ENCODE peak calls at places on chromosomes 12 and 14, in five cellular contexts. B is fibroblast of mammary gland, K is Caco-2, W is prostate gland, H is astrocyte. N is an unnamed sample.

GRCh38 chr12:53287741-53288216 is 7.6 kb upstream of the PFDN5 start:
- DNase-seq in K (peak; percentile 65), W (peak; percentile 66), H (peak; percentile 18), B (peak; percentile 46), N (peak; percentile 73)

GRCh38 chr12:111635524-111635923 is 36.4 kb upstream of the ATXN2 start:
- DNase-seq in H (peak; percentile 47), K (no peak), W (no peak), B (peak; percentile 13), N (peak; percentile 49)

GRCh38 chr12:56635539-56636117 is 5.5 kb upstream of the BAZ2A start:
- DNase-seq in W (no peak), B (no peak), H (no peak), K (no peak), N (peak; percentile 8)

GRCh38 chr14:69321601-69322330 is 61.8 kb downstream of the GALNT16 start:
- DNase-seq in K (peak; percentile 23), H (no peak), B (peak; percentile 56), W (no peak), N (peak; percentile 15)

GRCh38 chr12:69904761-69905160 is 79.7 kb downstream of the MYRFL start:
- DNase-seq in H (peak; percentile 91), K (no peak), W (no peak), B (peak; percentile 33), N (peak; percentile 76)

GRCh38 chr14:21343035-21343794 is 40.6 kb downstream of the SUPT16H start:
- DNase-seq in B (no peak), H (no peak), K (no peak), W (no peak), N (peak; percentile 7)

GRCh38 chr14:43145361-43145760 is 1361.7 kb downstream of the FSCB start:
- DNase-seq in K (no peak), B (peak; percentile 21), H (no peak), W (no peak), N (no peak)

GRCh38 chr14:65940056-65940735 is 527.7 kb downstream of the FUT8 start:
- DNase-seq in W (no peak), B (no peak), H (no peak), K (no peak), N (no peak)

GRCh38 chr12:106583578-106584103 is 837 bp downstream of the RFX4 start:
- DNase-seq in W (no peak), B (peak; percentile 25), K (no peak), H (no peak), N (no peak)

GRCh38 chr12:63075376-63076000 is 75.5 kb downstream of the AVPR1A start:
- DNase-seq in W (no peak), K (no peak), B (no peak), H (no peak), N (no peak)

GRCh38 chr14:69547701-69548348 is 26.8 kb downstream of the CCDC177 start:
- DNase-seq in H (peak; percentile 37), K (no peak), W (no peak), B (peak; percentile 21), N (peak; percentile 26)

GRCh38 chr14:83994020-83994419 is 1535.9 kb upstream of the FLRT2 start:
- DNase-seq in K (no peak), W (no peak), H (peak; percentile 29), B (peak; percentile 79), N (peak; percentile 88)

GRCh38 chr12:81573228-81573627 is 185.9 kb downstream of the PPFIA2 start:
- DNase-seq in B (peak; percentile 5), K (no peak), H (peak; percentile 63), W (no peak), N (peak; percentile 61)

GRCh38 chr12:9039397-9039977 is 50.1 kb downstream of the KLRG1 start:
- DNase-seq in B (peak; percentile 50), H (peak; percentile 20), W (peak; percentile 33), K (no peak), N (peak; percentile 68)

GRCh38 chr14:89589400-89590128 is 172.5 kb upstream of the FOXN3 start:
- DNase-seq in B (no peak), H (no peak), K (no peak), W (no peak), N (no peak)

GRCh38 chr14:59343585-59343984 is 121.6 kb downstream of the GPR135 start:
- DNase-seq in H (no peak), B (no peak), W (no peak), K (no peak), N (no peak)

GRCh38 chr12:129110575-129110974 is 257.3 kb downstream of the GLT1D1 start:
- DNase-seq in B (no peak), H (no peak), W (no peak), K (no peak), N (no peak)

GRCh38 chr12:100251917-100252316 is 15.0 kb downstream of the DEPDC4 start:
- DNase-seq in W (peak; percentile 28), H (no peak), K (no peak), B (no peak), N (no peak)

GRCh38 chr12:77120156-77120555 is 54.8 kb upstream of the E2F7 start:
- DNase-seq in K (no peak), B (peak; percentile 49), H (peak; percentile 47), W (no peak), N (peak; percentile 47)

GRCh38 chr14:103517626-103518415 is 4.8 kb downstream of the CKB start:
- DNase-seq in K (no peak), B (no peak), H (no peak), W (no peak), N (no peak)

GRCh38 chr12:66885115-66885875 is 206.4 kb upstream of the GRIP1 start:
- DNase-seq in H (no peak), W (no peak), K (no peak), B (no peak), N (no peak)

GRCh38 chr12:124371366-124371765 is 76.5 kb downstream of the RFLNA start:
- DNase-seq in H (no peak), B (no peak), W (no peak), K (no peak), N (no peak)

GRCh38 chr12:4535092-4535491 is 3.6 kb upstream of the RAD51AP1 start:
- DNase-seq in K (no peak), H (no peak), B (no peak), W (no peak), N (no peak)

GRCh38 chr12:53502983-53503728 is 2.1 kb downstream of the TARBP2 start:
- DNase-seq in H (no peak), B (no peak), K (no peak), W (no peak), N (no peak)

GRCh38 chr14:59244581-59244980 is 56.1 kb downstream of the DAAM1 start:
- DNase-seq in B (no peak), W (peak; percentile 68), H (no peak), K (no peak), N (no peak)

GRCh38 chr12:123675436-123675835 is 4.5 kb downstream of the TCTN2 start:
- DNase-seq in H (no peak), B (no peak), K (no peak), W (no peak), N (no peak)

GRCh38 chr14:74456684-74457083 is 30.7 kb upstream of the SYNDIG1L start:
- DNase-seq in K (no peak), B (no peak), W (no peak), H (no peak), N (no peak)

GRCh38 chr14:69600304-69600891 is 11.0 kb upstream of the SUSD6 start:
- DNase-seq in B (no peak), W (no peak), H (no peak), K (no peak), N (no peak)

GRCh38 chr14:81103443-81103842 is 117.3 kb downstream of the GTF2A1 start:
- DNase-seq in K (no peak), H (no peak), B (no peak), W (no peak), N (no peak)

GRCh38 chr12:125683748-125684381 is 618.6 kb downstream of the AACS start:
- DNase-seq in W (peak; percentile 22), K (no peak), B (no peak), H (no peak), N (no peak)

GRCh38 chr14:65620195-65620594 is 207.7 kb downstream of the FUT8 start:
- DNase-seq in B (peak; percentile 35), K (no peak), W (no peak), H (no peak), N (no peak)

DNA sequence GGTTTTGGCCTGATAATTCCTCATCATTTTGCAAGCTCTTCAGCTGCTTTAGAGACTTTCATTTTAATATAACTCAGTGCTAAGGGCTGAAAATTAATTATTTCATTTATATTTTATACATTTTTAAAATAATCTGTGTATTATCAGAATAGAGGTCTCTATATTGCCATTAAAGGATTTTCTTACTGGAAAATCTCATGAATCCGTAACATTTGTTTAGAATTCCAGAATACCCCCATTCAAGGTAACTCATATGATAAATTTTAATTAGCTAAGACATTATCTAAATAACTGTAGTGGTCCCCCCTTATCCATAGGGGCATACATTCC is 51.6 kb downstream of the BMAL2 start:
- DNase-seq in K (no peak), H (no peak), B (no peak), W (no peak), N (no peak)
- TF ChIP-seq CTCF in K (no peak), H (no peak), B (no peak), W (no peak), N (no peak)

GRCh38 chr14:51628230-51628629 is 23.5 kb upstream of the FRMD6 start:
- DNase-seq in K (no peak), B (no peak), H (no peak), W (no peak), N (no peak)

GRCh38 chr14:51625170-51625569 is 26.5 kb upstream of the FRMD6 start:
- DNase-seq in B (no peak), W (no peak), H (no peak), K (no peak), N (no peak)

GRCh38 chr14:51627313-51627712 is 24.4 kb upstream of the FRMD6 start:
- DNase-seq in H (no peak), W (no peak), K (no peak), B (no peak), N (no peak)

GRCh38 chr14:51626185-51626584 is 25.5 kb upstream of the FRMD6 start:
- DNase-seq in K (no peak), W (no peak), H (no peak), B (no peak), N (no peak)

GRCh38 chr14:51626788-51627187 is 24.9 kb upstream of the FRMD6 start:
- DNase-seq in H (no peak), B (no peak), W (no peak), K (no peak), N (no peak)
- H3K4me3 ChIP-seq in H (no peak overlapping the region), B (no peak overlapping the region), W (no peak overlapping the region), K (no peak overlapping the region), N (no peak overlapping the region)

GRCh38 chr12:132075714-132076553 is 68.2 kb downstream of the DDX51 start:
- DNase-seq in K (no peak), B (no peak), H (no peak), W (no peak), N (no peak)
- TF ChIP-seq CTCF in K (no peak), B (no peak), H (no peak), W (no peak), N (no peak)

GRCh38 chr14:92785601-92786426 is 8.3 kb upstream of the GOLGA5 start:
- DNase-seq in W (no peak), B (peak; percentile 86), H (peak; percentile 89), K (no peak), N (peak; percentile 90)
- H3K4me3 ChIP-seq in W (no peak overlapping the region), B (no peak overlapping the region), H (no peak overlapping the region), K (no peak overlapping the region), N (no peak overlapping the region)

GRCh38 chr14:76918176-76918750 is 92.1 kb downstream of the LRRC74A start:
- DNase-seq in H (peak; percentile 95), B (peak; percentile 90), W (peak; percentile 83), K (no peak), N (peak; percentile 84)
- TF ChIP-seq CTCF in H (no peak), B (no peak), W (peak; percentile 3), K (no peak), N (no peak)

GRCh38 chr12:49917788-49918173 is 14.1 kb upstream of the FAIM2 start:
- DNase-seq in H (no peak), W (no peak), K (no peak), B (no peak), N (no peak)
- H3K4me3 ChIP-seq in H (no peak overlapping the region), W (no peak overlapping the region), K (no peak overlapping the region), B (no peak overlapping the region), N (no peak overlapping the region)

N was measured in choroid plexus epithelial cell.